ENCODE peak calls at places on chromosomes 7 and 10, in nine cellular contexts. Z is HCT116, W is OCI-LY7, P is fibroblast of lung, E is GM23248, Q is osteoblast, Y is neuronal stem cell, J is IMR-90, B is mammary epithelial cell. C is an unnamed sample.

GRCh38 chr7:7051221-7051877 is 131.0 kb upstream of the C1GALT1 start:
- DNase-seq in E (peak), J (no peak), P (no peak), Y (no peak), B (no peak), W (peak), Q (peak), Z (no peak), C (no peak)

GRCh38 chr7:24786941-24787340 is 29.7 kb upstream of the GSDME start:
- DNase-seq in B (peak), Q (peak), P (peak), Z (peak), W (no peak), Y (no peak), E (peak), J (peak), C (no peak)

GRCh38 chr7:81623251-81623855 is 146.5 kb downstream of the HGF start:
- DNase-seq in E (peak), P (no peak), Z (no peak), J (peak), W (no peak), Y (no peak), B (peak), Q (peak), C (no peak)

GRCh38 chr10:59970396-59971368 is 64.3 kb upstream of the CCDC6 start:
- DNase-seq in J (no peak), Z (no peak), Y (no peak), P (no peak), B (no peak), Q (no peak), W (peak), E (no peak), C (no peak)

GRCh38 chr7:16982640-16983103 is 100.9 kb upstream of the AGR3 start:
- DNase-seq in B (peak), Z (peak), J (peak), P (peak), Y (peak), W (peak), E (peak), Q (peak), C (peak)

GRCh38 chr7:134920026-134920758 is 66.1 kb upstream of the AGBL3 start:
- DNase-seq in E (peak), B (peak), P (peak), J (peak), Y (no peak), Z (no peak), Q (peak), W (no peak), C (no peak)

GRCh38 chr10:129851941-129852650 is 112.0 kb downstream of the EBF3 start:
- DNase-seq in Y (no peak), P (no peak), B (no peak), E (no peak), W (no peak), Q (peak), Z (no peak), J (no peak), C (no peak)

GRCh38 chr7:117785431-117785830 is 87.8 kb downstream of the CTTNBP2 start:
- DNase-seq in J (no peak), W (no peak), P (no peak), Y (no peak), E (no peak), Z (no peak), B (no peak), Q (no peak), C (no peak)

GRCh38 chr7:152108359-152108758 is 82.9 kb downstream of the GALNT11 start:
- DNase-seq in Q (no peak), B (no peak), J (no peak), E (no peak), Z (no peak), W (no peak), P (no peak), Y (no peak), C (no peak)

GRCh38 chr7:112938895-112939588 is 147.6 kb downstream of the GPR85 start:
- DNase-seq in W (peak), Z (no peak), P (peak), J (peak), B (no peak), Y (peak), Q (peak), E (peak), C (peak)

GRCh38 chr7:73985737-73986141 is 42.2 kb upstream of the ELN start:
- DNase-seq in Q (peak), P (no peak), W (no peak), Z (no peak), B (no peak), E (no peak), Y (no peak), J (no peak), C (no peak)

DNA sequence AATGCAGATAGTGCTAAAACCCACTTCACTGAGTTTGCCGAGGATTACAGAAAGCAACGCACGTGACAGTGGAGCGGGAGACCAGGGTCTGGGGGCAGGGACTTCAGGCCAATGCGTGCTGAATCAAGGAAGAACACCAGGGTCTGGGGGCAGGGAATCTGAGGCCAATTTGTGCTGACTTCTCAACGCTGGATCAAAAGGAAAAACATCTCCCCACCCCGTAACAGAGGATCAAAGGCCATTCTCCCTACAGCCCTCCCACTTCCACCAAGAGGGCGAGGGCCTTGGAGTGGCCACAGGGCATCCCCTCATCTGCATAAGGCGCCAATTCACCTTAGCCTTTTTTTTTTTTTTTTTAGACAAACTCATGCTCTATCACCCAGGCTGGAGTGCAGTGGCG is 22.3 kb upstream of the BNIP3 start:
- DNase-seq in W (no peak), Z (no peak), Q (peak), Y (no peak), E (no peak), J (no peak), B (no peak), P (no peak), C (no peak)
- H2AFZ ChIP-seq in W (no peak), Z (no peak), Q (no peak), Y (no peak), E (no peak), J (no peak), B (no peak), P (no peak), C (no peak)

DNA sequence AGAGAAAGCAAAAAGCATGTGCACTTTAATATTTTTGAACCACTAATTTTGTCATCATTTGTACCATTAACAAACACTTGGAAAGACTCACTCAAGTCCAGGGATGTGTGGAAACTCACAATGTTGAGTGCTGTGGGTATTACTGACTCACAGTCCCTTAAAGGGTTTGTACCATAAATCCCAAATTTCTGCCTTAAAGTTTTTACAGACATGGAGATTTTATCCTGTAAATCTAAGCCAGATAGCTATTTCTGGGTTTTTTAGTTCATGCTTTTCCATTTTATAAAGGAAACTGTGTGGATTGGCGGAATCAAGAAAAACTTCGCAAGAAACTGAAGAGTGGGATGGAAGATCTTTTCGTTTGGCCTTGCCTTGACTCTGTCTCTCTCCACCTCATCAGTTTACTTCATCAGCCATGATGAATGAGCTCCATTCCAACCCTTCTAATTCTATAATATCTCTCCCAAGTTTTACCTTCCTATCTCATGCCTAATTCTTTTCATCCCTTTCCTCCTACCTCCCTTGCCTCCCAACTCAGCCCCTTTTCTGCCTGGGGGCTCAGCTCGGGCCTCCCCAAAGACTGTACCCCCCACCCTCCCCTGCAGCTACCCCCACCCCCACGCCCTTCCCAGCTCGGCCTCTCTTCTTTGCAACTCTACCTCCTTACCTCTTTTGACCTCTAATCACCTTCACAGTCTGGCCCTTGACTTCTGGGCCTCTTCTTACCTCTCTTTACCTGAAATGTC is 218.5 kb upstream of the MKLN1 start:
- DNase-seq in J (peak), Q (peak), B (peak), Y (no peak), P (peak), Z (no peak), E (peak), W (no peak), C (peak)
- H2AFZ ChIP-seq in J (peak), Q (peak), B (peak), Y (peak), P (no peak), Z (no peak), E (peak), W (peak), C (peak)

GRCh38 chr10:131211146-131211545 is 100.4 kb downstream of the TCERG1L start:
- DNase-seq in W (no peak), Q (no peak), Z (no peak), P (no peak), J (no peak), Y (no peak), E (no peak), B (no peak), C (no peak)
- H2AFZ ChIP-seq in W (no peak), Q (no peak), Z (no peak), P (no peak), J (no peak), Y (no peak), E (no peak), B (no peak), C (no peak)

GRCh38 chr10:77386365-77386764 is 251.2 kb downstream of the KCNMA1 start:
- DNase-seq in Q (no peak), J (no peak), W (no peak), P (no peak), B (no peak), Y (no peak), Z (no peak), E (no peak), C (no peak)
- H2AFZ ChIP-seq in Q (peak), J (no peak), W (no peak), P (no peak), B (peak), Y (no peak), Z (no peak), E (peak), C (no peak)

C was measured in MM.1S.